ENCODE peak calls at places on chromosomes 1 and 21, in ten cellular contexts. E, V, Y, G, I, L, J, U, P and W are unnamed samples.

GRCh38 chr1:4416189-4416588 is 238.2 kb upstream of the AJAP1 start:
- DNase-seq in J (no peak), G (no peak), P (no peak), I (no peak), E (no peak), U (no peak), V (no peak), L (no peak), Y (no peak), W (no peak)

GRCh38 chr1:201498621-201499020 is 8.3 kb downstream of the CSRP1 start:
- DNase-seq in V (no peak), P (no peak), E (no peak), G (no peak), I (no peak), L (no peak), Y (no peak), J (no peak), U (no peak), W (no peak)

GRCh38 chr1:171849245-171849898 is 8.1 kb downstream of the DNM3 start:
- DNase-seq in L (no peak), U (no peak), P (no peak), V (no peak), Y (no peak), J (no peak), E (no peak), G (no peak), I (no peak), W (no peak)

GRCh38 chr21:36478207-36478701 is 1.7 kb downstream of the CLDN14 start:
- DNase-seq in G (no peak), I (no peak), E (no peak), J (peak; percentile 95), U (peak; percentile 36), Y (peak; percentile 32), P (peak; percentile 29), V (no peak), L (peak; percentile 90), W (peak; percentile 48)

GRCh38 chr1:177820213-177820612 is 149.6 kb downstream of the SEC16B start:
- DNase-seq in G (no peak), J (no peak), V (no peak), P (no peak), Y (no peak), I (no peak), U (no peak), E (no peak), L (no peak), W (no peak)

GRCh38 chr1:53543771-53544695 is 84.8 kb downstream of the DMRTB1 start:
- DNase-seq in U (no peak), Y (no peak), J (no peak), P (no peak), E (no peak), V (no peak), G (no peak), L (no peak), I (no peak), W (no peak)

GRCh38 chr1:156608036-156608674 is 6.9 kb upstream of the GPATCH4 start:
- DNase-seq in L (no peak), V (peak; percentile 66), E (peak; percentile 58), J (peak; percentile 81), Y (peak; percentile 39), U (peak; percentile 49), G (peak; percentile 46), P (peak; percentile 85), I (no peak), W (peak; percentile 87)

GRCh38 chr1:153428790-153429189 is 12.5 kb downstream of the S100A7A start:
- DNase-seq in L (no peak), V (no peak), Y (no peak), P (no peak), G (no peak), I (no peak), U (no peak), E (no peak), J (no peak), W (no peak)

GRCh38 chr1:224732367-224733006 is 116.4 kb downstream of the CNIH3 start:
- DNase-seq in L (no peak), J (no peak), Y (no peak), U (no peak), G (no peak), P (peak; percentile 55), V (no peak), E (no peak), I (no peak), W (no peak)

GRCh38 chr1:246107516-246108277 is 399.4 kb downstream of the SMYD3 start:
- DNase-seq in P (no peak), G (no peak), U (peak; percentile 83), I (no peak), L (no peak), E (no peak), Y (peak; percentile 16), V (no peak), J (no peak), W (peak; percentile 21)

GRCh38 chr1:156360534-156360933 is 8.5 kb upstream of the RHBG start:
- DNase-seq in J (no peak), L (no peak), V (no peak), P (no peak), Y (no peak), U (no peak), G (no peak), I (no peak), E (no peak), W (no peak)

GRCh38 chr1:84298688-84299535 is 2.6 kb upstream of the SAMD13 start:
- DNase-seq in L (no peak), G (peak; percentile 43), J (peak; percentile 21), E (peak; percentile 58), I (peak; percentile 28), P (peak; percentile 39), V (peak; percentile 54), Y (no peak), U (no peak), W (peak; percentile 40)

GRCh38 chr1:214440219-214440965 is 111.0 kb downstream of the PTPN14 start:
- DNase-seq in L (peak; percentile 79), G (no peak), U (no peak), P (no peak), E (no peak), J (peak; percentile 68), I (no peak), Y (no peak), V (no peak), W (peak; percentile 47)

GRCh38 chr21:33127154-33127893 is 57.4 kb downstream of the OLIG1 start:
- DNase-seq in J (peak; percentile 58), E (peak; percentile 60), G (peak; percentile 83), V (peak; percentile 88), P (peak; percentile 84), Y (peak; percentile 30), L (peak; percentile 17), U (peak; percentile 37), I (peak; percentile 56), W (peak; percentile 80)

GRCh38 chr1:27539901-27540861 is 50.2 kb upstream of the WASF2 start:
- DNase-seq in J (peak; percentile 96), V (no peak), I (no peak), U (no peak), E (no peak), G (no peak), L (peak; percentile 82), P (no peak), Y (no peak), W (peak; percentile 97)

GRCh38 chr1:179742717-179743678 is at the start of gene FAM163A:
- DNase-seq in L (no peak), J (no peak), I (no peak), V (peak; percentile 24), G (peak; percentile 75), Y (no peak), U (no peak), P (peak; percentile 32), E (peak; percentile 6), W (no peak)

GRCh38 chr1:78355646-78356045 is 135.1 kb upstream of the PTGFR start:
- DNase-seq in G (no peak), J (no peak), E (no peak), U (no peak), P (no peak), Y (no peak), I (no peak), V (no peak), L (no peak), W (no peak)

GRCh38 chr1:119159096-119159495 is 18.6 kb upstream of the WARS2 start:
- DNase-seq in G (no peak), Y (peak; percentile 23), U (no peak), I (no peak), P (no peak), V (no peak), L (no peak), J (no peak), E (no peak), W (no peak)

GRCh38 chr21:41142051-41142795 is 25.7 kb upstream of the BACE2 start:
- DNase-seq in Y (peak; percentile 6), J (peak; percentile 86), L (peak; percentile 95), E (no peak), G (no peak), I (no peak), P (no peak), U (peak; percentile 93), V (no peak), W (peak; percentile 47)

GRCh38 chr21:26834181-26834945 is 10.8 kb downstream of the ADAMTS1 start:
- DNase-seq in G (no peak), Y (no peak), P (no peak), L (no peak), U (no peak), E (no peak), V (no peak), I (no peak), J (peak; percentile 24), W (no peak)
- TF ChIP-seq CTCF in G (no peak), Y (peak; percentile 49), P (peak; percentile 33), L (peak; percentile 55), U (peak; percentile 34), E (no peak), V (peak; percentile 22), I (no peak), J (peak; percentile 19), W (no peak)

DNA sequence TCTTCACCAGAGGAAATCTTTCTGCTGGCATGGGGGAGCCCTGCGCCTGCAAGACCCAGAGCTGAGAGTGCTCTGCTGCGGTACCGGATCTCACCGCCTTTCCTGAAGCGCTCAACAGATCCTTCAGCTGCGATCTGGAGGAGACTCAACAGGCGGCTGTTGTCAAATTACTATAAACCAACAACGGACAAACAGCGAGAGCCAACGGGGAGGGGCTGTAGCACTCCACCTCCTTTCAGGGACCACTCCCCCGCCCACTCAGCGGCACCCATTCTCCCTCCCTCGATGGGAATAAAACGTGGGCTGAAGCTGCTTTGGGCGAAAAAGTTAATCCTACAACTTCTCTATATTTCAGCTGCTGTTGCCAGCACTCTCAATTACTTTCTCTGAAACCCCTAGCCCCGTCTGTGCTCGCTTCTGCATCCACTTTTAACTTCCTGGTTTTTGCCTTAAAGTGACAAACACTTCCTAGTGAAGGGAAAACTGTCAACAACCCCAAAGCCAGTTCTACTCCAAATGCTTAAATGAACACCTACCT is at the start of gene FMO5:
- DNase-seq in U (peak; percentile 40), V (peak; percentile 46), Y (peak; percentile 45), E (peak; percentile 84), I (peak; percentile 85), L (no peak), J (peak; percentile 55), G (peak; percentile 49), P (peak; percentile 83), W (peak; percentile 55)
- TF ChIP-seq CTCF in U (no peak), V (no peak), Y (peak; percentile 29), E (peak; percentile 56), I (peak; percentile 55), L (no peak), J (peak; percentile 33), G (no peak), P (peak; percentile 3), W (no peak)

GRCh38 chr1:59041878-59042277 is 255.0 kb upstream of the FGGY start:
- DNase-seq in U (no peak), L (no peak), E (no peak), I (no peak), J (no peak), Y (no peak), G (no peak), V (no peak), P (no peak), W (peak; percentile 36)
- TF ChIP-seq CTCF in U (no peak), L (peak; percentile 33), E (no peak), I (no peak), J (no peak), Y (peak; percentile 26), G (no peak), V (no peak), P (no peak), W (no peak)

GRCh38 chr21:44326716-44327602 is 12.2 kb downstream of the CFAP410 start:
- DNase-seq in L (no peak), Y (no peak), I (no peak), G (no peak), P (no peak), V (no peak), E (no peak), U (no peak), J (no peak), W (no peak)
- TF ChIP-seq CTCF in L (no peak), Y (no peak), I (no peak), G (no peak), P (no peak), V (no peak), E (no peak), U (no peak), J (peak; percentile 5), W (no peak)